ENCODE peak calls at places on chromosomes 16 and 17, in six cellular contexts. T, W, J, U, S and Q are unnamed samples.

GRCh38 chr16:16063685-16064084 is 114.3 kb downstream of the ABCC1 start:
- DNase-seq in T (no peak), W (no peak), J (no peak), U (no peak), S (no peak), Q (no peak)

GRCh38 chr17:3635474-3636153 is 436 bp downstream of the SHPK start:
- DNase-seq in T (no peak), W (no peak), J (peak; percentile 66), U (no peak), S (no peak), Q (no peak)

GRCh38 chr16:15502041-15502725 is 67.8 kb downstream of the BMERB1 start:
- DNase-seq in T (no peak), W (peak; percentile 87), J (no peak), U (peak; percentile 83), S (no peak), Q (peak; percentile 89)

GRCh38 chr16:17321824-17322223 is 148.9 kb downstream of the XYLT1 start:
- DNase-seq in T (no peak), W (peak; percentile 14), J (no peak), U (no peak), S (no peak), Q (no peak)

GRCh38 chr17:75518201-75518600 is 1.9 kb downstream of the TSEN54 start:
- DNase-seq in T (no peak), W (no peak), J (no peak), U (no peak), S (no peak), Q (no peak)

GRCh38 chr16:56450275-56450889 is 750 bp downstream of the NUDT21 start:
- DNase-seq in T (no peak), W (peak; percentile 8), J (no peak), U (peak; percentile 15), S (no peak), Q (peak; percentile 15)

GRCh38 chr17:64128787-64129514 is 993 bp downstream of the ERN1 start:
- DNase-seq in T (peak; percentile 63), W (peak; percentile 51), J (peak; percentile 62), U (peak; percentile 53), S (no peak), Q (peak; percentile 50)

GRCh38 chr16:69469807-69470561 is 45.6 kb downstream of the CYB5B start:
- DNase-seq in T (no peak), W (no peak), J (no peak), U (no peak), S (no peak), Q (no peak)

GRCh38 chr17:41610965-41611640 is 1.5 kb downstream of the KRT16 start:
- DNase-seq in T (no peak), W (no peak), J (no peak), U (no peak), S (no peak), Q (no peak)

GRCh38 chr17:79082311-79083190 is 7.9 kb downstream of the ENGASE start:
- DNase-seq in T (no peak), W (peak; percentile 38), J (peak; percentile 40), U (peak; percentile 20), S (peak; percentile 91), Q (peak; percentile 12)

GRCh38 chr16:89417352-89417751 is 73.0 kb downstream of the ANKRD11 start:
- DNase-seq in T (no peak), W (no peak), J (peak; percentile 44), U (no peak), S (no peak), Q (no peak)

GRCh38 chr17:58277107-58277506 is 3.6 kb downstream of the MPO start:
- DNase-seq in T (no peak), W (peak; percentile 14), J (no peak), U (peak; percentile 12), S (no peak), Q (peak; percentile 17)

GRCh38 chr16:49089533-49089932 is 192.1 kb downstream of the CBLN1 start:
- DNase-seq in T (no peak), W (no peak), J (no peak), U (no peak), S (no peak), Q (no peak)

DNA sequence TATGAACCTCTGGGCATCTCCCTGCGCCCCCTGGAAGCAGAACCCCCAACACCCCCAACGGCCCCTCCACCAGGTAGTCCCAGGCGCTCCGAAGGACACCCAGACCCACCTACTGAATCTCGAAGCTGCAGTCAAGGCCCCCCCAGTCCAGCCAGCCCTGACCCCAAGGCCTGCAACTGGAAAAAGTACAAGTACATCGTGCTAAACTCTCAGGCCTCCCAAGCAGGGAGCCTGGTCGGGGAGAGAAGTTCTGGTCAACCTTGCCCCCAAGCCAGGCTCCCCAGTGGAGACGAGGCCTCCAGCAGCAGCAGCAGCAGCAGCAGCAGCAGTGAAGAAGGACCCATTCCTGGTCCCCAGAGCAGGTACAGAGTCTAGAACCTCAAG is 1.5 kb downstream of the BCL6B start:
- DNase-seq in T (no peak), W (no peak), J (peak; percentile 34), U (no peak), S (no peak), Q (no peak)
- TF ChIP-seq CTCF in T (no peak), W (no peak), J (no peak), U (no peak), S (no peak), Q (no peak)

GRCh38 chr17:35373532-35373983 is at the start of gene SLFN11:
- DNase-seq in T (no peak), W (peak; percentile 93), J (peak; percentile 71), U (peak; percentile 96), S (peak; percentile 59), Q (peak; percentile 98)

GRCh38 chr17:35374766-35375344 is 1.4 kb upstream of the SLFN11 start:
- DNase-seq in T (no peak), W (no peak), J (no peak), U (no peak), S (no peak), Q (no peak)

GRCh38 chr17:35372846-35373531 is 432 bp downstream of the SLFN11 start:
- DNase-seq in T (no peak), W (no peak), J (peak; percentile 31), U (no peak), S (no peak), Q (peak; percentile 33)

GRCh38 chr17:35373984-35374765 is 754 bp upstream of the SLFN11 start:
- DNase-seq in T (no peak), W (peak; percentile 70), J (peak; percentile 37), U (peak; percentile 71), S (peak; percentile 62), Q (peak; percentile 85)

GRCh38 chr17:35371934-35372333 is 1.5 kb downstream of the SLFN11 start:
- DNase-seq in T (no peak), W (no peak), J (no peak), U (no peak), S (no peak), Q (no peak)
- H3K4me3 ChIP-seq in T (peak overlapping the region; percentile 83), W (no peak overlapping the region), J (no peak overlapping the region), U (no peak overlapping the region), S (no peak overlapping the region), Q (peak overlapping the region; percentile 89)

GRCh38 chr16:51049678-51050378 is 101.2 kb downstream of the SALL1 start:
- DNase-seq in T (no peak), W (no peak), J (no peak), U (no peak), S (no peak), Q (no peak)
- TF ChIP-seq CTCF in T (no peak), W (no peak), J (no peak), U (no peak), S (peak; percentile 33), Q (no peak)

GRCh38 chr17:27458524-27458908 is 2.3 kb downstream of the KSR1 start:
- DNase-seq in T (no peak), W (no peak), J (no peak), U (no peak), S (no peak), Q (no peak)
- H3K4me3 ChIP-seq in T (peak overlapping the region; percentile 82), W (peak overlapping the region; percentile 89), J (no peak overlapping the region), U (peak overlapping the region; percentile 79), S (peak overlapping the region; percentile 66), Q (peak overlapping the region; percentile 82)

DNA sequence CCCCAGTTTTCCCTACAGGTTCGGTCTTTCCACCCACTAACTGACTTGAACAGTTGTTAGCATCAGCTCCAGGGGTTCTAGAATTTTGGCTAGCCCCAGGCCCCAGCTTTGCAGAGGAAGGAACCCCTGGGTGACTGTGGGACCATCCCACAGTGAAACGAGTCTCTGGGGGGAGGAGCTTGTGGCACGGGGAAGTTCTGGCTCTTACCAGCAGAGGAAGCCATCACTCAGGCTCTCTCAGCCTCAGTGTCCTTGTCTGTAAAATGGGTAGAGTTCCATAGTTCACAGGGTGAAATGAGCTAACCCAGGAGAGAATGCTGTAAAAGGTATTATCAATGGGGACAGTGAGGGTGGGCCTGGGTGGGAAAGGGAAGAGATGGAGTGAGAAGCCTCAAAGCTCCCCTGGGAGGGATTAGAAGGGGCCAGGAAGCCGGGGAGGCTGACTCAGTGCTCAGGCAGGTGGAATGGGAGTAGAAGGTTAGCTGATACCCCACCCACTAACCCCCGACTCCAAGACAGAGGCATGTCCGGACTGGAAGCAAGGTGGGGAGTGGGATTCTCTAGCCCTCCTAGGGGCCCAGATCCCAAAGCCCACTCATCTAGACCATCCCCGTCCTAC is 30.9 kb upstream of the CDC42EP4 start:
- DNase-seq in T (no peak), W (peak; percentile 74), J (no peak), U (peak; percentile 65), S (no peak), Q (peak; percentile 71)
- TF ChIP-seq CTCF in T (no peak), W (peak; percentile 35), J (no peak), U (peak; percentile 30), S (no peak), Q (peak; percentile 29)

GRCh38 chr17:17767096-17767470 is 69.7 kb downstream of the SREBF1 start:
- DNase-seq in T (no peak), W (no peak), J (no peak), U (peak; percentile 61), S (no peak), Q (no peak)
- H3K4me3 ChIP-seq in T (no peak overlapping the region), W (no peak overlapping the region), J (no peak overlapping the region), U (no peak overlapping the region), S (no peak overlapping the region), Q (no peak overlapping the region)

GRCh38 chr16:47018223-47018891 is 44.9 kb upstream of the DNAJA2 start:
- DNase-seq in T (peak; percentile 56), W (peak; percentile 22), J (peak; percentile 28), U (no peak), S (no peak), Q (peak; percentile 20)
- TF ChIP-seq CTCF in T (no peak), W (peak; percentile 44), J (peak; percentile 37), U (peak; percentile 21), S (peak; percentile 40), Q (peak; percentile 35)

GRCh38 chr17:39145143-39145542 is 6.3 kb downstream of the PLXDC1 start:
- DNase-seq in T (no peak), W (no peak), J (no peak), U (no peak), S (no peak), Q (no peak)
- H3K4me3 ChIP-seq in T (no peak overlapping the region), W (no peak overlapping the region), J (no peak overlapping the region), U (no peak overlapping the region), S (no peak overlapping the region), Q (no peak overlapping the region)